ENCODE peak calls at places on chromosomes 13 and 19, in ten cellular contexts. Z is uterus; H is ovary; U is fibroblast of pulmonary artery; W is Peyer's patch; F is bronchial epithelial cell; X is CD8-positive, alpha-beta T cell; D is GM06990; L is dorsolateral prefrontal cortex; R is tibial nerve. I is an unnamed sample.

GRCh38 chr19:29690842-29691241 is 24.2 kb downstream of the C19orf12 start:
- DNase-seq in W (peak; percentile 64), R (no peak), X (no peak), Z (no peak), D (no peak), F (peak; percentile 22), L (no peak), U (peak; percentile 60), H (no peak), I (peak; percentile 52)

GRCh38 chr13:95926231-95926630 is 127.0 kb downstream of the UGGT2 start:
- DNase-seq in D (no peak), L (no peak), R (no peak), W (no peak), X (no peak), F (no peak), Z (no peak), H (no peak), U (no peak), I (no peak)

GRCh38 chr13:20350380-20350763 is 118.3 kb upstream of the GJB6 start:
- DNase-seq in H (no peak), W (no peak), D (no peak), X (no peak), L (no peak), U (no peak), R (no peak), Z (no peak), F (no peak), I (no peak)

GRCh38 chr13:18993884-18994660 is 187.6 kb downstream of the TUBA3C start:
- DNase-seq in W (no peak), X (no peak), F (no peak), U (no peak), D (no peak), Z (no peak), H (no peak), L (no peak), R (no peak), I (no peak)

GRCh38 chr19:32294871-32295438 is 50.5 kb upstream of the ZNF507 start:
- DNase-seq in H (no peak), X (no peak), U (no peak), L (no peak), F (no peak), R (no peak), W (no peak), D (no peak), Z (no peak), I (no peak)

GRCh38 chr19:12800873-12801465 is 631 bp downstream of the PRDX2 start:
- DNase-seq in Z (no peak), U (no peak), W (peak; percentile 68), D (no peak), R (no peak), X (no peak), F (no peak), L (no peak), H (peak; percentile 48), I (no peak)

GRCh38 chr19:39327318-39327717 is 6.7 kb upstream of the LRFN1 start:
- DNase-seq in F (no peak), D (no peak), W (no peak), Z (no peak), L (no peak), X (no peak), U (no peak), R (no peak), H (no peak), I (no peak)

GRCh38 chr19:40775632-40776022 is 306 bp downstream of the MIA start:
- DNase-seq in F (no peak), D (no peak), Z (no peak), W (no peak), R (no peak), U (no peak), H (no peak), X (no peak), L (no peak), I (no peak)

GRCh38 chr19:6020972-6021805 is 43.2 kb upstream of the RANBP3 start:
- DNase-seq in D (no peak), W (no peak), F (no peak), U (no peak), X (no peak), Z (no peak), H (no peak), L (no peak), R (no peak), I (no peak)

GRCh38 chr13:79485014-79485441 is 4.1 kb downstream of the NDFIP2 start:
- DNase-seq in L (no peak), H (no peak), R (no peak), Z (no peak), U (peak; percentile 84), D (no peak), X (no peak), W (peak; percentile 68), F (peak; percentile 96), I (no peak)

GRCh38 chr13:37531054-37531453 is 67.5 kb downstream of the POSTN start:
- DNase-seq in D (no peak), Z (no peak), U (peak; percentile 76), W (no peak), R (no peak), F (no peak), X (no peak), L (no peak), H (no peak), I (no peak)

GRCh38 chr13:62997038-62997619 is 1581.5 kb upstream of the PCDH20 start:
- DNase-seq in F (no peak), X (no peak), Z (no peak), L (no peak), W (no peak), U (no peak), H (no peak), D (no peak), R (no peak), I (no peak)

GRCh38 chr13:100584901-100585300 is 3.7 kb downstream of the GGACT start:
- DNase-seq in U (no peak), W (no peak), L (no peak), D (no peak), R (no peak), Z (no peak), H (no peak), X (no peak), F (no peak), I (no peak)

GRCh38 chr19:54558339-54558738 is 15.3 kb upstream of the LILRA2 start:
- DNase-seq in F (no peak), Z (no peak), R (no peak), U (no peak), D (no peak), L (no peak), X (no peak), W (no peak), H (no peak), I (no peak)

GRCh38 chr19:54560881-54561385 is 12.7 kb upstream of the LILRA2 start:
- DNase-seq in R (no peak), X (no peak), L (no peak), Z (no peak), W (no peak), U (no peak), F (no peak), H (no peak), D (no peak), I (no peak)

GRCh38 chr19:54556194-54556593 is 17.4 kb upstream of the LILRA2 start:
- DNase-seq in D (no peak), L (no peak), F (no peak), X (no peak), H (no peak), Z (no peak), U (no peak), W (no peak), R (no peak), I (no peak)

GRCh38 chr19:54561840-54562239 is 11.8 kb upstream of the LILRA2 start:
- DNase-seq in X (no peak), R (no peak), W (no peak), Z (no peak), F (no peak), D (no peak), H (no peak), U (no peak), L (no peak), I (no peak)
- H3K4me3 ChIP-seq in X (no peak overlapping the region), R (no peak overlapping the region), W (no peak overlapping the region), Z (no peak overlapping the region), F (no peak overlapping the region), D (no peak overlapping the region), H (no peak overlapping the region), U (no peak overlapping the region), L (no peak overlapping the region), I (no peak overlapping the region)

DNA sequence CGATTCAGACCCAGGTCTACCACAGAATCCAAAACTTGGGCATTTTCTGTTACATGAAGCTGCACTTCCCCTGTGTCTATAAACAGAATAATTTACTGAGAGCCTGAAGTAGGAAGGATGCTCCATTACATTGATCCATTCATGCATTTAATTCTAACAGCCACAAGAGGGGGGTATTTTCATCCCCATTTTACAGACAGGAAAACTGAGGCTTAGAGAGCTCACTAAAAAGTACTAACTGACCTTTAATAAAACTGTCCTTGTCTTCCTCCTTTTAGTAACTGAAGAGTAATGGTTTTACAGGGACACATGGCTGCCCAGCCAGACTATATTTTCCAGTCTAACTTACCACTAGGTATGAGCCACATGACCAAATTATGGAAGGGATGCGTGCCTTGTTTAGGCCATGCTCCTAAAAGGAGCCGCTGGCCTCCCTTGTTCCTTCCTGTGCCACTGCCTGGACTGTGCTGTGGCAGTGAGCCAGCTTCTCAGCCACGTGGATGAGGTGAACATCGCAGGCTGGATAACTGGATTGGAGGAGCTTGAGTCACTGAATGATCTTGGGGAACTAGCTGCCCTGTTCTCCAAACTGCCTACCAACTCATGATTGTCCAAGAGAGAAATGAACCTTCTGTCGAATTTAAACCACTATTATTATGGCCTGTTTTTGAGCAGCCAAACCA is 108.3 kb downstream of the DOCK9 start:
- DNase-seq in Z (peak; percentile 36), R (no peak), F (peak; percentile 25), U (peak; percentile 33), W (no peak), X (no peak), D (no peak), H (no peak), L (no peak), I (no peak)
- TF ChIP-seq CTCF in Z (no peak), R (no peak), F (peak; percentile 13), U (peak; percentile 26), W (peak; percentile 4), X (no peak), D (peak; percentile 39), H (no peak), L (no peak), I (peak; percentile 31)

DNA sequence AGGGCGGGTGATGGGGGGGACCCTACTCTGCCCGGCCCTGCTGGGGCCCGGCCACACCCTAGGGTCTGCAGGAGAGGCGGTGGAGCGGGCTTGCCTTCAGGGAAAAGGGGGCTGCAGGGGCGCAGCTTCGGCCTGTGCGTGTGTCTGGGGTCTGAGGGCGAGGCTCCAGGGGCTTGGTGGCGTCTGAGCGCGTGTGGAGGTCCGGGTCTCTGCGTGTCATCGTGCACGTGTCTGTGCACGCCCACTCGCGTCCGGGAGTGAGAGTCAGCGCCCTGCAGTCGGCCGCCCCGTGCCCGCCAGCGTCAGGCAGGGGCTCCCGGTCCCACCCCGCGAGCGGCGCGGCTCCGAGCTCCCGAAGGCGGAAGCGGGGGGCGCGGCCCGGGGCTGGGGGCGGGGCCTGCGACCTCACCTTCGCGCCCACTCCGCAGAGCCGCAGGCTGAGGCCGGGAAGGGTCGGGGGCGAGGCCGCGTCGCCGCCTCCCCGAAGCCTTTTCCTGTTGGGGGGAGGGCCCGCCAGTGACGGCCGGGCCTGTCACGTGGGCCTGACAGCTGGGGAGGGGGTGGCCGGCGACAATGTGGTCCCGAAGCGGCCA is at the start of gene ARHGAP45:
- DNase-seq in X (peak; percentile 83), R (no peak), U (no peak), W (peak; percentile 92), L (no peak), Z (no peak), D (peak; percentile 89), F (no peak), H (no peak), I (no peak)
- H3K4me3 ChIP-seq in X (peak within 1 kb of the TSS; percentile 89), R (peak within 1 kb of the TSS; percentile 47), U (no peak within 1 kb of the TSS), W (peak within 1 kb of the TSS; percentile 69), L (peak within 1 kb of the TSS; percentile 48), Z (no peak within 1 kb of the TSS), D (peak within 1 kb of the TSS; percentile 89), F (peak within 1 kb of the TSS; percentile 27), H (peak within 1 kb of the TSS; percentile 12), I (peak within 1 kb of the TSS; percentile 94)

GRCh38 chr19:33998739-33999345 is 173.5 kb upstream of the LSM14A start:
- DNase-seq in F (peak; percentile 27), R (no peak), D (no peak), Z (no peak), W (no peak), L (no peak), U (peak; percentile 28), X (no peak), H (no peak), I (no peak)
- TF ChIP-seq CTCF in F (no peak), R (peak; percentile 31), D (no peak), Z (peak; percentile 30), W (no peak), L (no peak), U (peak; percentile 43), X (peak; percentile 30), H (no peak), I (no peak)

I was measured in GM12864.